ENCODE peak calls at places on chromosomes 12 and 14, in seven cellular contexts. One of them, this sample, is unnamed.

GRCh38 chr12:2984249-2984648 is 25.1 kb downstream of the TEAD4 start:
- DNase-seq in H1: no peak
- DNase-seq in HepG2: no peak
- DNase-seq in HCT116: no peak
- DNase-seq in breast epithelium: no peak
- DNase-seq in stomach: no peak
- DNase-seq in GM12892: no peak
- DNase-seq in this sample: no peak

GRCh38 chr12:116922194-116922897 is 11.6 kb downstream of the FBXW8 start:
- DNase-seq in H1: no peak
- DNase-seq in HepG2: no peak
- DNase-seq in HCT116: no peak
- DNase-seq in breast epithelium: no peak
- DNase-seq in stomach: no peak
- DNase-seq in GM12892: no peak
- DNase-seq in this sample: no peak

GRCh38 chr12:93852067-93852466 is 174.9 kb downstream of the CRADD start:
- DNase-seq in H1: no peak
- DNase-seq in HepG2: no peak
- DNase-seq in HCT116: no peak
- DNase-seq in breast epithelium: no peak
- DNase-seq in stomach: no peak
- DNase-seq in GM12892: no peak
- DNase-seq in this sample: no peak

GRCh38 chr12:16605666-16606116 is 271 bp downstream of the LMO3 start:
- DNase-seq in H1: no peak
- DNase-seq in HepG2: peak
- DNase-seq in HCT116: no peak
- DNase-seq in breast epithelium: no peak
- DNase-seq in stomach: no peak
- DNase-seq in GM12892: no peak
- DNase-seq in this sample: peak

GRCh38 chr14:68544150-68544892 is 248.5 kb downstream of the ZFP36L1 start:
- DNase-seq in H1: no peak
- DNase-seq in HepG2: no peak
- DNase-seq in HCT116: no peak
- DNase-seq in breast epithelium: peak
- DNase-seq in stomach: peak
- DNase-seq in GM12892: no peak
- DNase-seq in this sample: peak

GRCh38 chr12:62971769-62972525 is 37.0 kb upstream of the PPM1H start:
- DNase-seq in H1: no peak
- DNase-seq in HepG2: no peak
- DNase-seq in HCT116: no peak
- DNase-seq in breast epithelium: no peak
- DNase-seq in stomach: no peak
- DNase-seq in GM12892: no peak
- DNase-seq in this sample: no peak

GRCh38 chr14:97697772-97698171 is 900.6 kb downstream of the VRK1 start:
- DNase-seq in H1: no peak
- DNase-seq in HepG2: no peak
- DNase-seq in HCT116: no peak
- DNase-seq in breast epithelium: no peak
- DNase-seq in stomach: no peak
- DNase-seq in GM12892: no peak
- DNase-seq in this sample: no peak

GRCh38 chr14:21133896-21134295 is 22.0 kb downstream of the OR5AU1 start:
- DNase-seq in H1: no peak
- DNase-seq in HepG2: no peak
- DNase-seq in HCT116: no peak
- DNase-seq in breast epithelium: no peak
- DNase-seq in stomach: no peak
- DNase-seq in GM12892: no peak
- DNase-seq in this sample: no peak

GRCh38 chr14:54652188-54652889 is 85.4 kb downstream of the SAMD4A start:
- DNase-seq in H1: peak
- DNase-seq in HepG2: peak
- DNase-seq in HCT116: peak
- DNase-seq in breast epithelium: peak
- DNase-seq in stomach: peak
- DNase-seq in GM12892: no peak
- DNase-seq in this sample: peak
- TF ChIP-seq POLR2AphosphoS5 in H1: no peak
- TF ChIP-seq POLR2AphosphoS5 in HepG2: no peak
- TF ChIP-seq POLR2AphosphoS5 in HCT116: peak
- TF ChIP-seq POLR2AphosphoS5 in breast epithelium: peak
- TF ChIP-seq POLR2AphosphoS5 in stomach: peak
- TF ChIP-seq POLR2AphosphoS5 in GM12892: no peak
- TF ChIP-seq POLR2AphosphoS5 in this sample: peak

GRCh38 chr14:105420141-105420975 is 731 bp downstream of the MTA1 start:
- DNase-seq in H1: no peak
- DNase-seq in HepG2: no peak
- DNase-seq in HCT116: no peak
- DNase-seq in breast epithelium: no peak
- DNase-seq in stomach: no peak
- DNase-seq in GM12892: peak
- DNase-seq in this sample: no peak

GRCh38 chr14:105420976-105421674 is 1.5 kb downstream of the MTA1 start:
- DNase-seq in H1: no peak
- DNase-seq in HepG2: no peak
- DNase-seq in HCT116: no peak
- DNase-seq in breast epithelium: no peak
- DNase-seq in stomach: no peak
- DNase-seq in GM12892: peak
- DNase-seq in this sample: no peak

GRCh38 chr14:105419055-105419304 is 647 bp upstream of the MTA1 start:
- DNase-seq in H1: no peak
- DNase-seq in HepG2: no peak
- DNase-seq in HCT116: no peak
- DNase-seq in breast epithelium: no peak
- DNase-seq in stomach: no peak
- DNase-seq in GM12892: peak
- DNase-seq in this sample: no peak

GRCh38 chr14:105418269-105419054 is 1.2 kb upstream of the MTA1 start:
- DNase-seq in H1: no peak
- DNase-seq in HepG2: no peak
- DNase-seq in HCT116: no peak
- DNase-seq in breast epithelium: no peak
- DNase-seq in stomach: no peak
- DNase-seq in GM12892: no peak
- DNase-seq in this sample: no peak

GRCh38 chr14:105419305-105420091 is at the start of gene MTA1:
- DNase-seq in H1: no peak
- DNase-seq in HepG2: peak
- DNase-seq in HCT116: no peak
- DNase-seq in breast epithelium: no peak
- DNase-seq in stomach: peak
- DNase-seq in GM12892: peak
- DNase-seq in this sample: no peak
- TF ChIP-seq POLR2A in H1: no peak
- TF ChIP-seq POLR2A in HepG2: peak
- TF ChIP-seq POLR2A in HCT116: no peak
- TF ChIP-seq POLR2A in breast epithelium: no peak
- TF ChIP-seq POLR2A in stomach: no peak
- TF ChIP-seq POLR2A in GM12892: no peak
- TF ChIP-seq POLR2A in this sample: no peak

DNA sequence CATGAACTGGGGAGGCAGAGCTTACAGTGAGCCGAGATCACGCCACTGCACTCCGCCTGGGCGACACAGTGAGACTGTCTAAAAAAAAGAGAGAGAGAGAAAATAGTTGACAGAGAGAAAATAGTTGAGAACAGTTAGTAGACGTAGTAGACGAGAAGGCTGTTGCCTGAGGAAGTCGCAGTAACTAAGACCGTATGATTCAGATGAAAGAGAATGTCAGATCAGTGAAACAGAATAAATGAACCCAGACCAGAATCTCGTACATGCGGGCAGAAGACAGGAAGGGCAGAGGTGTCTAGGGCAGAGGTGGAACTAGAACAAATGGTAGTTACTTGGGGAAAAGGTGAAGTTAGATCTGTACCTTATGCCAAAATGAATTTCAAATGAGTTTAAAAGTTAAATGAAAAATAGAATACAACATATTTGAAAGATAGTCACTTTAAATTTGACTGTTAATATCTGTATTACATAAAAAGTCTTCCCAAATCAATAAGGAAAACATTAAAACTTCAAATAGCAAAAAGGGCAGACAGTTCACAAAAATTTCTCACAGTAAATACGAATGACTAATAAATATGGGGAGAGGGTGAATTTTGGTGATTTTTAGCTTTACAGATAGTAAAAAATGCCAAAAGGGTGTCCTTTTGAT is 17.7 kb downstream of the MDM2 start:
- DNase-seq in H1: no peak
- DNase-seq in HepG2: no peak
- DNase-seq in HCT116: no peak
- DNase-seq in breast epithelium: no peak
- DNase-seq in stomach: no peak
- DNase-seq in GM12892: no peak
- DNase-seq in this sample: no peak
- TF ChIP-seq POLR2AphosphoS5 in H1: no peak
- TF ChIP-seq POLR2AphosphoS5 in HepG2: no peak
- TF ChIP-seq POLR2AphosphoS5 in HCT116: no peak
- TF ChIP-seq POLR2AphosphoS5 in breast epithelium: no peak
- TF ChIP-seq POLR2AphosphoS5 in stomach: no peak
- TF ChIP-seq POLR2AphosphoS5 in GM12892: peak
- TF ChIP-seq POLR2AphosphoS5 in this sample: no peak

DNA sequence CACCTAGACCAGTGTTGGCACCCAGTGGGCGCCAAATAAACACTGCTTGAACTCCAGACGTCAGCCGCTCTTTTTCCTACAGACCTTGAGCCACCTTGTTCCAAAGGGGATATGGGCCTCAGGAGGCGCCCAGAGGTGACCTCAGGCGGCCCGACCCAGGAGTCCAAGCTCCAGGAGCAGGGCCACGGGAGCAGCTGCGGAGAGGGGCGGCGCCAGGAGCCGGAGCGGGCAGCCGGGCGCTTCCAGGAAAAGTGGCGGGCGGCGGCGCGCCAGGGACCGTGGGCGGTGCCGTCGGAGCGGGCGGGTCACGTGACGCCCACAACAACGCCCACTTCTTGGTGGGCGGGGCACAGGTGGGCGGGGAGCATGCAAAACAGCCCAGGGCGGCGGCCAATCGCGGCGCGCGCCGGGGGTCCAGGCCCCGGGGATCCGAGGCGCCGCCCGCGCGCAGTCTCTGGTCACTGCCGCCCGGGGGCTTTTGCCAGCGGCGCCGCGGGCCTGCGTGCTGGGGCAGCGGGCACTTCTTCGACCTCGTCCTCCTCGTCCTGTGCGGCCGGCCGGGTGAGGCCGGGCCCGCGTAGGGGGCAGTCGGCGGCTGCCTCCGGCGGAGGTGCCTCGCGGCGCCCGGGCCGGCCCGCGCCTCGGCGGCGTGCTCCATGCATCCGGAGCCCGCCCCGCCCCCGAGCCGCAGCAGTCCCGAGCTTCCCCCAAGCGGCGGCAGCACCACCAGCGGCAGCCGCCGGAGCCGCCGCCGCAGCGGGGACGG is at the start of gene ORAI1:
- DNase-seq in H1: peak
- DNase-seq in HepG2: peak
- DNase-seq in HCT116: peak
- DNase-seq in breast epithelium: peak
- DNase-seq in stomach: peak
- DNase-seq in GM12892: peak
- DNase-seq in this sample: peak
- TF ChIP-seq POLR2A in H1: peak
- TF ChIP-seq POLR2A in HepG2: peak
- TF ChIP-seq POLR2A in HCT116: no peak
- TF ChIP-seq POLR2A in breast epithelium: no peak
- TF ChIP-seq POLR2A in stomach: no peak
- TF ChIP-seq POLR2A in GM12892: peak
- TF ChIP-seq POLR2A in this sample: no peak

DNA sequence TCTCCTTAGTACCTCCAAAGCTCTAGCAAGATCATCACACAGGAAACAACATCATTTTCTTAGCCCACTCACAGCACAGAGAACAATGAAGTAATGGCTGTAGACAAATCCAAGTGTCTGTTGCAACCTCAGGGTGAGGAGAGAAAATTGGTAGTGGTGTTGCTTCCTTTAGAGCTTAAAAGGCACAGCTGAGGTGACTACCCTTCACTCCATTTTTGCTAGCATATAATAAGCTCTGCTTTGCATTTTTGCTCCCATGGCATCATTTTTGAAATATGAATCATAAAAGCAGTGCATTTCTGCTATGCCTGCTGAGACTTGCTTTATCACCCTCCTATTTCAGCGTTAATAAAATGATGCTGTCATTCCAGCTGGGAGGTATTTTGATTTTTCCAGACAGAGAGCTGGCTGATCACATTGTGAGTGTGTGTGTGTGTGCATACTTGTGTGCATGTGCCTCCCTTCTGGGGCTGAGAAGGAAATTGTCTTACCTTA is 18.5 kb upstream of the PCNX1 start:
- DNase-seq in H1: no peak
- DNase-seq in HepG2: no peak
- DNase-seq in HCT116: no peak
- DNase-seq in breast epithelium: no peak
- DNase-seq in stomach: no peak
- DNase-seq in GM12892: no peak
- DNase-seq in this sample: no peak
- TF ChIP-seq POLR2AphosphoS5 in H1: no peak
- TF ChIP-seq POLR2AphosphoS5 in HepG2: no peak
- TF ChIP-seq POLR2AphosphoS5 in HCT116: no peak
- TF ChIP-seq POLR2AphosphoS5 in breast epithelium: no peak
- TF ChIP-seq POLR2AphosphoS5 in stomach: no peak
- TF ChIP-seq POLR2AphosphoS5 in GM12892: no peak
- TF ChIP-seq POLR2AphosphoS5 in this sample: no peak

This sample was measured in suprapubic skin.